ENCODE peak calls at places on chromosomes 3 and 15, in ten cellular contexts. N is tibial nerve, A is A549, S is IMR-90, G is ovary, D is breast epithelium, B is heart left ventricle, U is right lobe of liver, R is spleen, Y is upper lobe of left lung. L is an unnamed sample.

GRCh38 chr3:157669403-157669802 is 166.2 kb upstream of the VEPH1 start:
- DNase-seq in N (no peak), A (no peak), S (no peak), G (no peak), D (no peak), B (no peak), U (no peak), R (no peak), Y (no peak), L (no peak)

GRCh38 chr15:82307714-82308081 is 41.6 kb downstream of the GOLGA6L10 start:
- DNase-seq in N (no peak), A (no peak), S (no peak), G (no peak), D (no peak), B (no peak), U (no peak), R (no peak), Y (no peak), L (no peak)

GRCh38 chr15:90143176-90143655 is 40.9 kb upstream of the IDH2 start:
- DNase-seq in N (no peak), A (peak), S (peak), G (no peak), D (peak), B (peak), U (peak), R (peak), Y (peak), L (no peak)

GRCh38 chr3:14473411-14473891 is 66.7 kb downstream of the GRIP2 start:
- DNase-seq in N (no peak), A (no peak), S (no peak), G (peak), D (no peak), B (no peak), U (no peak), R (no peak), Y (no peak), L (no peak)

GRCh38 chr3:115862099-115862498 is 238.8 kb downstream of the GAP43 start:
- DNase-seq in N (no peak), A (no peak), S (no peak), G (no peak), D (no peak), B (no peak), U (no peak), R (no peak), Y (no peak), L (no peak)

GRCh38 chr15:68354268-68354667 is 76.7 kb downstream of the FEM1B start:
- DNase-seq in N (no peak), A (no peak), S (no peak), G (no peak), D (no peak), B (peak), U (no peak), R (peak), Y (no peak), L (no peak)

GRCh38 chr3:44883999-44884431 is 9.6 kb downstream of the TGM4 start:
- DNase-seq in N (no peak), A (peak), S (peak), G (no peak), D (no peak), B (no peak), U (no peak), R (no peak), Y (no peak), L (no peak)

GRCh38 chr3:67876261-67876660 is 221.8 kb upstream of the SUCLG2 start:
- DNase-seq in N (no peak), A (no peak), S (no peak), G (no peak), D (no peak), B (no peak), U (peak), R (no peak), Y (no peak), L (no peak)

GRCh38 chr15:88688394-88688933 is 49.6 kb downstream of the ISG20 start:
- DNase-seq in N (no peak), A (no peak), S (no peak), G (no peak), D (no peak), B (no peak), U (no peak), R (no peak), Y (no peak), L (no peak)

GRCh38 chr3:82834098-82834497 is 1072.7 kb upstream of the GBE1 start:
- DNase-seq in N (no peak), A (no peak), S (no peak), G (no peak), D (no peak), B (no peak), U (no peak), R (no peak), Y (no peak), L (no peak)

GRCh38 chr3:48466386-48467109 is 20.0 kb downstream of the ATRIP start:
- DNase-seq in N (no peak), A (no peak), S (no peak), G (peak), D (no peak), B (peak), U (peak), R (peak), Y (peak), L (no peak)

GRCh38 chr3:16151109-16151508 is 23.4 kb upstream of the GALNT15 start:
- DNase-seq in N (peak), A (no peak), S (peak), G (peak), D (peak), B (peak), U (peak), R (no peak), Y (no peak), L (peak)

GRCh38 chr3:42179110-42179725 is 86.8 kb downstream of the CCK start:
- DNase-seq in N (peak), A (peak), S (peak), G (peak), D (peak), B (no peak), U (no peak), R (no peak), Y (no peak), L (no peak)

GRCh38 chr3:35426581-35426980 is 212.7 kb upstream of the ARPP21 start:
- DNase-seq in N (no peak), A (no peak), S (no peak), G (no peak), D (no peak), B (no peak), U (no peak), R (no peak), Y (no peak), L (no peak)

GRCh38 chr3:76400141-76400540 is 614.8 kb upstream of the ZNF717 start:
- DNase-seq in N (no peak), A (no peak), S (peak), G (no peak), D (no peak), B (no peak), U (no peak), R (no peak), Y (no peak), L (no peak)

GRCh38 chr3:157301755-157302154 is 134.9 kb upstream of the PTX3 start:
- DNase-seq in N (no peak), A (no peak), S (no peak), G (no peak), D (no peak), B (no peak), U (no peak), R (no peak), Y (no peak), L (no peak)

GRCh38 chr15:40050788-40051615 is 12.0 kb upstream of the SRP14 start:
- DNase-seq in N (no peak), A (no peak), S (peak), G (no peak), D (peak), B (no peak), U (no peak), R (peak), Y (no peak), L (no peak)

GRCh38 chr3:104547040-104547439 is 819.7 kb upstream of the ALCAM start:
- DNase-seq in N (no peak), A (no peak), S (no peak), G (no peak), D (no peak), B (no peak), U (no peak), R (no peak), Y (no peak), L (no peak)

GRCh38 chr3:56254835-56255234 is 213.4 kb downstream of the ERC2 start:
- DNase-seq in N (no peak), A (peak), S (no peak), G (no peak), D (no peak), B (no peak), U (no peak), R (no peak), Y (no peak), L (no peak)

GRCh38 chr3:8223766-8224165 is 277.9 kb upstream of the LMCD1 start:
- DNase-seq in N (peak), A (no peak), S (no peak), G (peak), D (no peak), B (peak), U (no peak), R (no peak), Y (no peak), L (no peak)

GRCh38 chr15:45704329-45705249 is 69.8 kb downstream of the SQOR start:
- DNase-seq in N (no peak), A (no peak), S (peak), G (peak), D (no peak), B (no peak), U (peak), R (peak), Y (peak), L (no peak)

GRCh38 chr3:11932636-11933035 is 71.6 kb upstream of the SYN2 start:
- DNase-seq in N (no peak), A (no peak), S (no peak), G (no peak), D (no peak), B (no peak), U (no peak), R (no peak), Y (no peak), L (no peak)

GRCh38 chr3:171376125-171376947 is 83.9 kb downstream of the TNIK start:
- DNase-seq in N (no peak), A (no peak), S (peak), G (no peak), D (no peak), B (no peak), U (no peak), R (no peak), Y (no peak), L (no peak)

GRCh38 chr3:66497288-66497972 is 3.4 kb downstream of the LRIG1 start:
- DNase-seq in N (no peak), A (no peak), S (no peak), G (no peak), D (no peak), B (no peak), U (no peak), R (no peak), Y (no peak), L (no peak)

GRCh38 chr3:66496731-66497130 is 4.1 kb downstream of the LRIG1 start:
- DNase-seq in N (no peak), A (no peak), S (no peak), G (no peak), D (no peak), B (no peak), U (no peak), R (no peak), Y (no peak), L (no peak)

GRCh38 chr3:66495633-66496032 is 5.2 kb downstream of the LRIG1 start:
- DNase-seq in N (no peak), A (no peak), S (no peak), G (no peak), D (no peak), B (peak), U (no peak), R (no peak), Y (no peak), L (no peak)

GRCh38 chr3:66493464-66494099 is 7.2 kb downstream of the LRIG1 start:
- DNase-seq in N (no peak), A (no peak), S (no peak), G (no peak), D (no peak), B (no peak), U (no peak), R (no peak), Y (no peak), L (no peak)

GRCh38 chr3:66494964-66495581 is 5.7 kb downstream of the LRIG1 start:
- DNase-seq in N (no peak), A (no peak), S (no peak), G (no peak), D (no peak), B (no peak), U (no peak), R (no peak), Y (no peak), L (no peak)
- H3K4me3 ChIP-seq in N (no peak), A (no peak), S (no peak), G (no peak), D (peak), B (no peak), U (no peak), R (no peak), Y (no peak), L (no peak)

DNA sequence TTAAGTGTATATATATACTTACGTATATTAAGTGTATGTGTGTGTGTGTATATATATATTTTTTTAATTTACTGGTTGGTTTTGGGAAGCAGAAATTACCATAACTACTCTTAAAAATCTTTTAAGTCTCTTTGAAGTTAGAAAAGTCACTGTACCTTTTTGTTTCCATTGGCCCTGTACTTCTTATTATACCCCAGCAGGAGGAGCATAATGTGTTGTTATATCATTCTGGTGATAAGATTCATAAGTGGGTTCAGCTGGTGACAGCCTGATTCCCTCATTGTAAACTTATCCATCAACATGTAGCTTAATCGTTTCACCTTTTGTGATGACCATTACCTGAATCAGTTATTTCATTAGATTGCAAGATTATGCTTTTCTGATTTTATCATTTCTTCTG is 30.8 kb downstream of the MLH1 start:
- DNase-seq in N (no peak), A (no peak), S (peak), G (no peak), D (no peak), B (no peak), U (no peak), R (no peak), Y (no peak), L (no peak)
- TF ChIP-seq CTCF in N (peak), A (no peak), S (peak), G (no peak), D (no peak), B (peak), U (peak), R (no peak), Y (peak), L (no peak)

GRCh38 chr3:184132947-184133346 is 2.2 kb upstream of the EIF2B5 start:
- DNase-seq in N (no peak), A (no peak), S (no peak), G (no peak), D (no peak), B (no peak), U (no peak), R (no peak), Y (no peak), L (no peak)

GRCh38 chr3:184135911-184136260 is 728 bp downstream of the EIF2B5 start:
- DNase-seq in N (no peak), A (no peak), S (no peak), G (no peak), D (no peak), B (no peak), U (no peak), R (no peak), Y (no peak), L (no peak)

GRCh38 chr3:184133840-184134745 is 1.1 kb upstream of the EIF2B5 start:
- DNase-seq in N (peak), A (peak), S (peak), G (peak), D (peak), B (peak), U (peak), R (peak), Y (peak), L (peak)

GRCh38 chr3:184134746-184135148 is 411 bp upstream of the EIF2B5 start:
- DNase-seq in N (peak), A (no peak), S (no peak), G (no peak), D (peak), B (no peak), U (no peak), R (no peak), Y (no peak), L (no peak)

DNA sequence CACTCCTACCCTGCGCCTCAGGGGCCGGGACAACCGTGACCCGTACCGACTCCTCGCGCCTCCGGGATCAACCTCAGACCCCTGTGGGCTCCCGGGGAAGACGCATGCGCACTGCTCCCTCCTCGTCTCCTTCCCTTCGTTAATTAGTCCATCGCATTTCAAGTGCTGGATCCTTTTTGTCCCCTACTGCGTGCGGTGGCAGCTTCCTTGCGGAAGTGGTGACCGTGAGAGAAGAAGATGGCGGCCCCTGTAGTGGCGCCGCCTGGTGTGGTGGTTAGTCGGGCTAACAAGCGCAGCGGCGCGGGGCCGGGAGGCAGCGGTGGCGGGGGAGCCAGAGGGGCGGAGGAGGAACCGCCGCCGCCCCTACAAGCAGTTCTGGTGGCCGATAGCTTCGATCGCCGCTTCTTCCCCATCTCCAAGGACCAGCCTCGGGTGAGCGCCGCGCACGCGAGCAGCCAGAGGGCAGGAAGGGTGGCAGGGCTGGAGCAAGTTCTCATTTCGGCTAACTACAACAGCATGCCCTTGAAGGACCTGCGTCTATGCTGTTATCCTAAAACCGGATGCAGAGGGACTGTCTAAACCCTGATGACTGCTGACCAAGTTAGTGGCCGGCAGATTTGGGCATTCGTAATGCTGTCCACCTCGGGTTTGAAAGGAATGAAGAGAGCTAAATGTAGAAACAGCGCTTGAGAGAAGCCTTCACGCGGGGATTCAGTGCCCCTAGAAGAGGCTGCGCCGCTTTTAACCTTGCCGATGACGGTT is at the start of gene EIF2B5:
- DNase-seq in N (peak), A (peak), S (peak), G (peak), D (peak), B (peak), U (peak), R (peak), Y (peak), L (peak)
- TF ChIP-seq POLR2A in N (peak), A (peak), S (peak), G (peak), D (peak), B (peak), U (peak), R (peak), Y (no peak), L (no peak)

GRCh38 chr15:85582076-85582718 is 201.8 kb downstream of the AKAP13 start:
- DNase-seq in N (peak), A (no peak), S (peak), G (no peak), D (no peak), B (no peak), U (no peak), R (no peak), Y (no peak), L (peak)
- H3K4me3 ChIP-seq in N (peak), A (peak), S (no peak), G (peak), D (peak), B (peak), U (peak), R (no peak), Y (peak), L (no peak)

GRCh38 chr3:138594935-138595259 is 837 bp upstream of the CEP70 start:
- DNase-seq in N (no peak), A (no peak), S (no peak), G (no peak), D (no peak), B (no peak), U (no peak), R (no peak), Y (no peak), L (no peak)
- TF ChIP-seq CTCF in N (no peak), A (no peak), S (no peak), G (no peak), D (no peak), B (no peak), U (no peak), R (no peak), Y (no peak), L (no peak)

L was measured in lower leg skin.